ENCODE peak calls at places on chromosomes 5 and 9, in four cellular contexts. K, H, E and O are unnamed samples.

GRCh38 chr9:37994639-37995347 is 74.2 kb downstream of the SHB start:
- DNase-seq in H (no peak), K (peak; percentile 66), E (peak; percentile 89), O (no peak)

GRCh38 chr9:76240578-76240977 is 153.6 kb downstream of the RFK start:
- DNase-seq in H (no peak), E (no peak), K (no peak), O (no peak)

GRCh38 chr5:80463269-80463668 is 24.6 kb upstream of the FAM151B start:
- DNase-seq in H (no peak), E (no peak), K (no peak), O (no peak)

GRCh38 chr5:115816226-115817042 is at the start of gene CDO1:
- DNase-seq in E (no peak), K (no peak), H (no peak), O (peak; percentile 28)

GRCh38 chr9:127162046-127162445 is 39.6 kb upstream of the ANGPTL2 start:
- DNase-seq in E (peak; percentile 31), K (no peak), H (no peak), O (no peak)

GRCh38 chr5:66306105-66306843 is 162.2 kb downstream of the SREK1 start:
- DNase-seq in E (peak; percentile 5), K (no peak), H (peak; percentile 65), O (peak; percentile 35)

GRCh38 chr9:126295082-126295477 is 31.5 kb upstream of the MVB12B start:
- DNase-seq in H (no peak), E (no peak), K (no peak), O (no peak)

GRCh38 chr5:175378444-175379028 is 65.4 kb downstream of the DRD1 start:
- DNase-seq in E (no peak), K (no peak), H (no peak), O (no peak)

GRCh38 chr5:179023528-179024189 is at the start of gene ZNF879:
- DNase-seq in E (peak; percentile 95), K (no peak), H (peak; percentile 76), O (peak; percentile 19)

GRCh38 chr5:169691473-169691872 is 54.4 kb downstream of the DOCK2 start:
- DNase-seq in K (no peak), H (no peak), E (no peak), O (no peak)

GRCh38 chr5:151905639-151906038 is 19.0 kb downstream of the GLRA1 start:
- DNase-seq in K (no peak), H (no peak), E (no peak), O (no peak)

GRCh38 chr5:163566678-163567077 is 61.3 kb downstream of the MAT2B start:
- DNase-seq in H (no peak), K (no peak), E (no peak), O (no peak)

GRCh38 chr5:40233268-40233667 is 446.4 kb upstream of the PTGER4 start:
- DNase-seq in K (no peak), H (no peak), E (no peak), O (no peak)

GRCh38 chr5:168706655-168707069 is 127.5 kb upstream of the PANK3 start:
- DNase-seq in E (peak; percentile 9), K (no peak), H (no peak), O (no peak)

GRCh38 chr5:180817847-180818246 is 15.2 kb upstream of the MGAT1 start:
- DNase-seq in K (no peak), H (no peak), E (no peak), O (no peak)

GRCh38 chr5:132283423-132284043 is 10.7 kb upstream of the SLC22A4 start:
- DNase-seq in H (no peak), K (no peak), E (no peak), O (no peak)

GRCh38 chr5:124157320-124157719 is 589.1 kb downstream of the ZNF608 start:
- DNase-seq in E (no peak), H (no peak), K (peak; percentile 4), O (no peak)

GRCh38 chr9:134322781-134323241 is 3.4 kb upstream of the RXRA start:
- DNase-seq in H (no peak), E (no peak), K (no peak), O (no peak)
- TF ChIP-seq SPI1 in H (no peak), E (no peak), K (no peak), O (no peak)

GRCh38 chr9:70113403-70114022 is 69.9 kb downstream of the MAMDC2 start:
- DNase-seq in H (peak; percentile 29), K (no peak), E (peak; percentile 49), O (peak; percentile 15)
- TF ChIP-seq SPI1 in H (no peak), K (no peak), E (no peak), O (no peak)

DNA sequence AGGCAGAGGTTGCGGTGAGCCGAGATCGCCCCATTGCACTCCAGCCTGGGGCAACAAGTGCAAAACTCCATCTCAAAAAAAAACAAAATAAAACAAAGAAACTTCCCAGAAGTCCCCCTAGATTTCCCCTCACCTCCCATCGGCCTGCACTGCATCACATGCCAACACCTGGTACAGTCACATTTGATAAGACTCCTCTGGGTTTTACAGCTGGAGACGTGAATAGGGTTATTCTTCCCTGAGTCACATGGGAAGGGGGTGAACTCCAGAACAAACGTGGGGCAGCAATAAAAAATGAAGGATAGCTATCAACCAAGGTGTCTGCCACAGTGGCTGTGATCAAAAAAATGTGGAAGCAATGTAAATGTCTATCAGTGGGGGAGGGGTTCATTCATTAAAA is 26.0 kb downstream of the SPRY4 start:
- DNase-seq in K (no peak), H (no peak), E (no peak), O (no peak)
- TF ChIP-seq SPI1 in K (no peak), H (no peak), E (no peak), O (no peak)

DNA sequence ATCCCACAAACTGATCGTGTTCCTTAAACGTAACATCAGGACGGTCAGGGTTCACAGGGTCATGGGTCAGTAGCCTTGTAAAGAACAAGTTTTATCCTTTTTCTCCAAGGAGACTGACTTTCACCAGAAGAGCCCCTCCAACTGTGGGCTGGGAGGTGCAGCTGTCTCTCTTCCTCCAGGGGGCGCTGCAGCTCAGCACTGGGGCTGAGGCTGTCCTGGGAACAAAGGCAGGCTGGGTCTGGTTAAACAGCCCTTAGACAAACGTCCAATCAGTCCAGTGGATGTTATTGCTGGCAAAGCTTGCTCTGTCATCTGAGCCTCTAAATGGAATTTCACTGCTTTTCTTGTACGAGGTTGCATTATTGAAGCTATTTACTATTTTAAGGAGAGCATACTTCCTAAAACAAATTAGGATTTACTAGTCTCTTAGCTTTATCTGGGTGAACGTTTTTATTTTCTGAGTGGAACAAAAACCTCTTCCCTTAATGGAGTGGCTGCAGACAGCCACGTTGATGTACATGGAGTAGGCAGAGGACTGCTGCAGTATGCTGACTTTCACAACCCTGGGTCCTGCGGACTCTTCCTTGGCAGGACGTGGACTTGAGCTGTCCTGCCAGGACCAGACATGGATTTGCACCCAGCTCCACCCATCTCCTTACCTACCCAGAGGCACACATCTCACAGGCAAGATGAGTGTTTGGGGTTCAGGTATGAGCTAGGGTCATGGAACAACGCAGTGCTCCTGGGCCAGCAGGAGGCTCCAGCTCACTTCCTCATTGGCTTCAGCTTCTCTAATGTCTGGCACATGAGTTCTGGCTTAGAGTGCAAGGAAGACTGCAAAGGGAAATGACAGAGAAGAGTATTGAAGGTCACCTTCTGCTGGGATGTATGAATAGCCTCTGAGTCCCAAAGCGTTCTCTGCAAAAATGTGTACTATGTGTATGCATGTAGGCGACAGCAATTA is 7.8 kb downstream of the EXOSC2 start:
- DNase-seq in K (no peak), H (peak; percentile 65), E (peak; percentile 69), O (no peak)
- TF ChIP-seq SPI1 in K (no peak), H (peak; percentile 39), E (peak; percentile 80), O (peak; percentile 21)

GRCh38 chr9:74589576-74589975 is 92.4 kb downstream of the RORB start:
- DNase-seq in K (no peak), E (no peak), H (no peak), O (no peak)
- TF ChIP-seq SPI1 in K (no peak), E (no peak), H (no peak), O (no peak)

GRCh38 chr9:16689352-16689938 is 181.0 kb downstream of the BNC2 start:
- DNase-seq in E (no peak), H (no peak), K (no peak), O (no peak)
- TF ChIP-seq SPI1 in E (no peak), H (no peak), K (no peak), O (no peak)

DNA sequence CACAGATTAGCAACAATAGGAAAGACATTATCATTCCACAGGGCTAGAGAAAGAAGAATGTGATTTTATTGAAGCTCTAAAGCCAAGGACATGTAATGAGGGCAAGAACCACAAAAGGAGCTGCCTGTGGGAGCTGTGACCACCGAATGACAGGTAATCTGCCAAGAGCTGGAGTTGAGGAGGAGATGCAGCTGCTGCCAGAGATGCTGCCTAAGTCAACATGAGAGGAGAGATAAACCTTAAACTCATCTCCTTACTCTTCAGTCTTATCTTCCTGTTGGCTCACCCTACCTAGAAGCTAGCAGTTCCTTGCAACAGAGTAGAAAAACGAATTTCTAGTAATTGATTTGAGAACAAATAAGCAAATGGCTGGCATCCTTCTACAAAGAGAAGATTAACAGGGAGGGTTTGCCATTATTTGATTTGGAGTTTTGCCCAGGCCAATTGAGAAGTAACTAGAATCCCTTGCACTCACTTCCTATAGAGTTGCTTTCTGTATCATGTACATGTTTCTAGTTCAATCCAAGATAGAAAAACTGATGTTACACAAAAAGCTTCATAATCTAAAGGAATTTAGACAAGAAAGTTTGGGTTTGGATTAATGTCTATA is 539.2 kb downstream of the TLE1 start:
- DNase-seq in H (no peak), E (no peak), K (no peak), O (no peak)
- TF ChIP-seq SPI1 in H (no peak), E (no peak), K (no peak), O (no peak)

DNA sequence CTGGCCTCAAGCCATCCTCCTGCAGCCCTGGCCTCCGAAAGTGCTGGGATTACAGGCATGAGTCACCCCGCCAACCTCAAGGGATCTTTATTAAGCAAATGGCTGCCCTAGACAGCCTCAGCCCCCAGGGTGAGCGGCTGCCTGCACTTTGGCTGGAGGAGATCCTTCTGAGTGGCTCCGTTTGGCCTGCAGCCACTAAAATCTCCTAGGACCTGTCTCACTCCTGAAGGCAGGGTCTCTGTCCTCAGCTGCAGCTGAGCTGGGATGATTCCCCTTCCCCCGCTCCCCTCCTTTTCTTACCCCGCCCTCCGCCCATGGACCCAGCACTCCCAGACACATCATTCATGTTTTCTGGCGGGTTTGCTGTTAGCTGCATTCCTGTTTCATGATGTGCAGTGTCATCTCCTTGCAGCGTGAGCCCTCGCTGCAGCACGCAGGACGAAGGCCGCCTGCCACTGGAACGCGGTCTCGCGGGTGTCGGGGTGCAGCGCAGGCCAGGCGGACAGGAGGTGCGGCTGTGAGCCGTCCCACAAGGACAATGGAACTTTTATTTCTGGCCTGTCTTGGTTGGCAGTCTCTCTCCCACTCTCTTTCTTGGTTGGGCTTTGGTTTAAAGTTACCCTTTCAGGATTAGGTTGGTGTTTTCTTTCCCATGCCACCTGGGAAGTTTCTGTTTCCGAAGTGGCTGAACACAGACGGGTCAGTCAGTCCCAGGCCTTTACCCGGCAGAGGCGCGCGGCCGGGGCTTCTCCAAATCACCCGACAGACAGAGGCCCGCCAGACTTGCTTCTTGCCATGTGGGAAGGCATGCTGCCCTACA is 137.1 kb downstream of the FOXD1 start:
- DNase-seq in H (no peak), E (no peak), K (no peak), O (no peak)
- TF ChIP-seq SPI1 in H (no peak), E (no peak), K (no peak), O (no peak)

GRCh38 chr9:130390986-130391385 is 53.8 kb upstream of the ASS1 start:
- DNase-seq in H (no peak), K (no peak), E (no peak), O (no peak)
- TF ChIP-seq SPI1 in H (no peak), K (no peak), E (no peak), O (no peak)

GRCh38 chr5:76517334-76517733 is 105.9 kb downstream of the F2RL2 start:
- DNase-seq in H (no peak), E (no peak), K (no peak), O (no peak)
- TF ChIP-seq SPI1 in H (no peak), E (no peak), K (no peak), O (no peak)